ENCODE peak calls at places on chromosomes 16 and 17, in four cellular contexts. C, F, Q and Y are unnamed samples.
A peak's percentile ranks its signal among the peaks of the same experiment; 100 is the strongest.

GRCh38 chr16:31134625-31135534 is 647 bp downstream of the PRSS8 start:
- DNase-seq in C (no peak), F (no peak), Q (no peak), Y (no peak)

GRCh38 chr17:39950871-39951348 is 11.9 kb upstream of the GSDMA start:
- DNase-seq in C (no peak), F (no peak), Q (no peak), Y (no peak)

GRCh38 chr17:29070795-29071194 is 27.9 kb downstream of the PIPOX start:
- DNase-seq in C (no peak), F (no peak), Q (peak; percentile 47), Y (no peak)

GRCh38 chr17:48541036-48541573 is 3.8 kb downstream of the HOXB2 start:
- DNase-seq in C (no peak), F (no peak), Q (no peak), Y (no peak)

GRCh38 chr16:66270333-66270927 is 96.1 kb upstream of the CDH5 start:
- DNase-seq in C (peak; percentile 37), F (peak; percentile 60), Q (peak; percentile 71), Y (peak; percentile 50)

GRCh38 chr16:64365448-64365858 is 756.4 kb downstream of the CDH11 start:
- DNase-seq in C (no peak), F (no peak), Q (no peak), Y (no peak)

GRCh38 chr16:17396762-17397498 is 73.8 kb downstream of the XYLT1 start:
- DNase-seq in C (peak; percentile 43), F (no peak), Q (peak; percentile 41), Y (no peak)

GRCh38 chr17:16940116-16940881 is 31.6 kb downstream of the TNFRSF13B start:
- DNase-seq in C (no peak), F (no peak), Q (no peak), Y (no peak)

GRCh38 chr17:56833812-56834379 is at the start of the genes C17orf67 and DGKE:
- DNase-seq in C (peak; percentile 98), F (peak; percentile 99), Q (peak; percentile 98), Y (peak; percentile 97)

GRCh38 chr17:66835476-66835875 is 559 bp downstream of the CACNG5 start:
- DNase-seq in C (no peak), F (no peak), Q (no peak), Y (no peak)

GRCh38 chr17:21033350-21033749 is 9.5 kb downstream of the USP22 start:
- DNase-seq in C (no peak), F (no peak), Q (no peak), Y (no peak)

GRCh38 chr17:58351710-58352017 is 337 bp downstream of the SUPT4H1 start:
- DNase-seq in C (no peak), F (no peak), Q (no peak), Y (no peak)

GRCh38 chr16:35559911-35560636 is 2100.7 kb downstream of the TP53TG3F start:
- DNase-seq in C (no peak), F (no peak), Q (no peak), Y (no peak)